ENCODE peak calls at places on chromosomes 16 and 17, in six cellular contexts. One of them, this sample, is unnamed.

GRCh38 chr17:44887971-44888955 is 11.0 kb downstream of the EFTUD2 start:
- DNase-seq in T1000: no peak
- DNase-seq in thoracic aorta: no peak
- DNase-seq in MV-4-11: peak
- DNase-seq in ovary: no peak
- DNase-seq in cardiac muscle cell: no peak
- DNase-seq in this sample: no peak

GRCh38 chr17:74271281-74271680 is 2.8 kb upstream of the DNAI2 start:
- DNase-seq in T1000: no peak
- DNase-seq in thoracic aorta: no peak
- DNase-seq in MV-4-11: peak
- DNase-seq in ovary: no peak
- DNase-seq in cardiac muscle cell: no peak
- DNase-seq in this sample: no peak

GRCh38 chr16:49556252-49557069 is 182.9 kb downstream of the C16orf78 start:
- DNase-seq in T1000: no peak
- DNase-seq in thoracic aorta: no peak
- DNase-seq in MV-4-11: peak
- DNase-seq in ovary: no peak
- DNase-seq in cardiac muscle cell: peak
- DNase-seq in this sample: peak

GRCh38 chr16:59614466-59615240 is 880.5 kb upstream of the GOT2 start:
- DNase-seq in T1000: no peak
- DNase-seq in thoracic aorta: no peak
- DNase-seq in MV-4-11: no peak
- DNase-seq in ovary: no peak
- DNase-seq in cardiac muscle cell: no peak
- DNase-seq in this sample: no peak

GRCh38 chr16:73043828-73044493 is 4.0 kb downstream of the ZFHX3 start:
- DNase-seq in T1000: no peak
- DNase-seq in thoracic aorta: no peak
- DNase-seq in MV-4-11: no peak
- DNase-seq in ovary: no peak
- DNase-seq in cardiac muscle cell: no peak
- DNase-seq in this sample: no peak

GRCh38 chr16:64590516-64590915 is 531.3 kb downstream of the CDH11 start:
- DNase-seq in T1000: no peak
- DNase-seq in thoracic aorta: no peak
- DNase-seq in MV-4-11: no peak
- DNase-seq in ovary: no peak
- DNase-seq in cardiac muscle cell: no peak
- DNase-seq in this sample: peak

GRCh38 chr17:14068542-14069250 is 608 bp upstream of the COX10 start:
- DNase-seq in T1000: no peak
- DNase-seq in thoracic aorta: no peak
- DNase-seq in MV-4-11: no peak
- DNase-seq in ovary: no peak
- DNase-seq in cardiac muscle cell: no peak
- DNase-seq in this sample: no peak

GRCh38 chr17:63699638-63700527 is at the start of gene LIMD2:
- DNase-seq in T1000: no peak
- DNase-seq in thoracic aorta: no peak
- DNase-seq in MV-4-11: peak
- DNase-seq in ovary: peak
- DNase-seq in cardiac muscle cell: peak
- DNase-seq in this sample: peak

GRCh38 chr17:82859431-82860403 is 19.9 kb upstream of the ZNF750 start:
- DNase-seq in T1000: peak
- DNase-seq in thoracic aorta: no peak
- DNase-seq in MV-4-11: peak
- DNase-seq in ovary: no peak
- DNase-seq in cardiac muscle cell: peak
- DNase-seq in this sample: peak

GRCh38 chr17:77356109-77356689 is 215.4 kb downstream of the SEC14L1 start:
- DNase-seq in T1000: peak
- DNase-seq in thoracic aorta: no peak
- DNase-seq in MV-4-11: no peak
- DNase-seq in ovary: peak
- DNase-seq in cardiac muscle cell: no peak
- DNase-seq in this sample: peak

GRCh38 chr16:68592466-68593337 is 52.4 kb upstream of the CDH3 start:
- DNase-seq in T1000: no peak
- DNase-seq in thoracic aorta: no peak
- DNase-seq in MV-4-11: no peak
- DNase-seq in ovary: no peak
- DNase-seq in cardiac muscle cell: no peak
- DNase-seq in this sample: peak

GRCh38 chr16:11196286-11196828 is 59.6 kb downstream of the SOCS1 start:
- DNase-seq in T1000: no peak
- DNase-seq in thoracic aorta: no peak
- DNase-seq in MV-4-11: no peak
- DNase-seq in ovary: no peak
- DNase-seq in cardiac muscle cell: no peak
- DNase-seq in this sample: peak

GRCh38 chr16:68713430-68713829 is 23.7 kb upstream of the CDH1 start:
- DNase-seq in T1000: no peak
- DNase-seq in thoracic aorta: no peak
- DNase-seq in MV-4-11: no peak
- DNase-seq in ovary: no peak
- DNase-seq in cardiac muscle cell: no peak
- DNase-seq in this sample: no peak

GRCh38 chr16:51359141-51359960 is 208.3 kb upstream of the SALL1 start:
- DNase-seq in T1000: no peak
- DNase-seq in thoracic aorta: no peak
- DNase-seq in MV-4-11: no peak
- DNase-seq in ovary: peak
- DNase-seq in cardiac muscle cell: no peak
- DNase-seq in this sample: no peak

GRCh38 chr16:17138801-17139200 is 332.0 kb downstream of the XYLT1 start:
- DNase-seq in T1000: no peak
- DNase-seq in thoracic aorta: no peak
- DNase-seq in MV-4-11: no peak
- DNase-seq in ovary: no peak
- DNase-seq in cardiac muscle cell: peak
- DNase-seq in this sample: no peak

GRCh38 chr16:29813644-29814562 is 1.9 kb downstream of the PRRT2 start:
- DNase-seq in T1000: no peak
- DNase-seq in thoracic aorta: no peak
- DNase-seq in MV-4-11: no peak
- DNase-seq in ovary: peak
- DNase-seq in cardiac muscle cell: no peak
- DNase-seq in this sample: no peak

GRCh38 chr17:82799591-82799990 is 40.2 kb downstream of the ZNF750 start:
- DNase-seq in T1000: no peak
- DNase-seq in thoracic aorta: no peak
- DNase-seq in MV-4-11: no peak
- DNase-seq in ovary: no peak
- DNase-seq in cardiac muscle cell: no peak
- DNase-seq in this sample: no peak

GRCh38 chr17:73492125-73492801 is 152.0 kb downstream of the SDK2 start:
- DNase-seq in T1000: no peak
- DNase-seq in thoracic aorta: no peak
- DNase-seq in MV-4-11: no peak
- DNase-seq in ovary: no peak
- DNase-seq in cardiac muscle cell: no peak
- DNase-seq in this sample: no peak

GRCh38 chr17:56851008-56851407 is 17.1 kb downstream of the DGKE start:
- DNase-seq in T1000: no peak
- DNase-seq in thoracic aorta: no peak
- DNase-seq in MV-4-11: peak
- DNase-seq in ovary: no peak
- DNase-seq in cardiac muscle cell: no peak
- DNase-seq in this sample: no peak

This sample was measured in cardiac fibroblast.